ENCODE peak calls at places on chromosomes 13 and 19, in four cellular contexts. X is NCI-H345; U is aorta; W is stimulated activated CD8-positive, alpha-beta memory T cell treated with anti-CD3 and anti-CD28 coated beads, Interleukin-2, amount 100 ng/mL, for 1 hour. V is an unnamed sample.
A peak's percentile ranks its signal among the peaks of the same experiment; 100 is the strongest.

GRCh38 chr13:65497265-65497664 is 1732.9 kb downstream of the PCDH9 start:
- DNase-seq in X (no peak), U (no peak), W (no peak), V (peak; percentile 64)

GRCh38 chr13:52652170-52652979 is at the start of gene SUGT1:
- DNase-seq in X (peak; percentile 96), W (peak; percentile 92), U (peak; percentile 99), V (peak; percentile 95)

GRCh38 chr13:59793107-59793506 is 370.6 kb downstream of the DIAPH3 start:
- DNase-seq in X (no peak), U (no peak), W (no peak), V (no peak)

GRCh38 chr19:45539460-45539859 is 32.2 kb downstream of the VASP start:
- DNase-seq in U (no peak), X (no peak), W (no peak), V (no peak)

GRCh38 chr13:26062853-26063444 is 11.1 kb upstream of the SHISA2 start:
- DNase-seq in X (peak; percentile 46), U (no peak), W (no peak), V (peak; percentile 41)

GRCh38 chr19:10113592-10113963 is 2.1 kb downstream of the P2RY11 start:
- DNase-seq in U (peak; percentile 73), X (no peak), W (no peak), V (no peak)

GRCh38 chr19:39139305-39140194 is 14.0 kb downstream of the PAK4 start:
- DNase-seq in U (no peak), X (no peak), W (no peak), V (no peak)

GRCh38 chr13:112641456-112641855 is 48.4 kb upstream of the ATP11A start:
- DNase-seq in U (peak; percentile 37), W (no peak), X (no peak), V (no peak)

GRCh38 chr13:64910061-64910460 is 2320.1 kb downstream of the PCDH9 start:
- DNase-seq in X (no peak), U (no peak), W (no peak), V (no peak)

GRCh38 chr19:45935267-45935666 is 20.7 kb upstream of the NANOS2 start:
- DNase-seq in W (no peak), X (no peak), U (no peak), V (no peak)

GRCh38 chr13:52348081-52348480 is 57.9 kb downstream of the THSD1 start:
- DNase-seq in W (no peak), U (no peak), X (no peak), V (peak; percentile 97)

GRCh38 chr13:59459972-59460371 is 703.8 kb downstream of the DIAPH3 start:
- DNase-seq in W (no peak), X (no peak), U (no peak), V (peak; percentile 57)

GRCh38 chr19:38559428-38560401 is 58.0 kb downstream of the MAP4K1 start:
- DNase-seq in U (no peak), X (no peak), W (no peak), V (peak; percentile 22)

GRCh38 chr13:90321281-90321931 is 1026.1 kb upstream of the MIR17HG start:
- DNase-seq in X (no peak), W (no peak), U (no peak), V (no peak)

GRCh38 chr19:35768082-35768421 is 7.3 kb upstream of the ARHGAP33 start:
- DNase-seq in W (no peak), X (no peak), U (peak; percentile 64), V (no peak)

GRCh38 chr13:74675185-74675584 is 541.0 kb upstream of the KLF12 start:
- DNase-seq in X (no peak), U (no peak), W (no peak), V (peak; percentile 75)

GRCh38 chr13:23460309-23460708 is 26.8 kb upstream of the SACS start:
- DNase-seq in W (no peak), U (no peak), X (no peak), V (no peak)

GRCh38 chr13:72255908-72256307 is 388.9 kb upstream of the DACH1 start:
- DNase-seq in W (no peak), X (peak; percentile 39), U (no peak), V (peak; percentile 51)

GRCh38 chr19:35484637-35485036 is 5.6 kb downstream of the KRTDAP start:
- DNase-seq in U (peak; percentile 19), X (no peak), W (no peak), V (no peak)

GRCh38 chr13:103883152-103883551 is 816.9 kb upstream of the SLC10A2 start:
- DNase-seq in X (peak; percentile 79), U (peak; percentile 90), W (no peak), V (peak; percentile 92)

GRCh38 chr13:46663216-46663615 is 110.2 kb downstream of the LRCH1 start:
- DNase-seq in U (no peak), X (no peak), W (no peak), V (no peak)

GRCh38 chr13:33999830-34000605 is 182.1 kb downstream of the RFC3 start:
- DNase-seq in W (no peak), X (peak; percentile 8), U (no peak), V (peak; percentile 14)

GRCh38 chr19:5637971-5638370 is 15.1 kb downstream of the SAFB start:
- DNase-seq in W (no peak), X (no peak), U (no peak), V (no peak)

GRCh38 chr19:14450168-14450874 is 17.2 kb downstream of the PKN1 start:
- DNase-seq in U (peak; percentile 78), X (no peak), W (no peak), V (no peak)

GRCh38 chr13:50170447-50171037 is 155.3 kb downstream of the KCNRG start:
- DNase-seq in X (no peak), W (no peak), U (no peak), V (no peak)

GRCh38 chr19:18112989-18113478 is 15.5 kb downstream of the MAST3 start:
- DNase-seq in W (peak; percentile 64), X (peak; percentile 56), U (peak; percentile 95), V (peak; percentile 36)

GRCh38 chr19:50215820-50216219 is 12.4 kb downstream of the MYH14 start:
- DNase-seq in W (no peak), X (no peak), U (no peak), V (no peak)

GRCh38 chr19:39408392-39409206 is 2.0 kb downstream of the ZFP36 start:
- DNase-seq in X (peak; percentile 61), W (no peak), U (peak; percentile 89), V (no peak)

GRCh38 chr19:46225558-46226004 is 4.0 kb upstream of the IGFL1 start:
- DNase-seq in W (no peak), X (no peak), U (no peak), V (peak; percentile 10)

GRCh38 chr19:18605546-18606280 is 886 bp downstream of the CRLF1 start:
- DNase-seq in W (no peak), X (no peak), U (no peak), V (no peak)

GRCh38 chr13:44810067-44810840 is 179.0 kb downstream of the NUFIP1 start:
- DNase-seq in W (no peak), X (peak; percentile 69), U (no peak), V (peak; percentile 81)

GRCh38 chr13:99153219-99153618 is 47.4 kb upstream of the UBAC2 start:
- DNase-seq in W (no peak), X (no peak), U (no peak), V (peak; percentile 51)

GRCh38 chr13:21676611-21677021 is 5.7 kb downstream of the FGF9 start:
- DNase-seq in U (no peak), W (no peak), X (peak; percentile 35), V (no peak)

GRCh38 chr19:46791944-46792343 is 3.5 kb upstream of the SLC1A5 start:
- DNase-seq in X (no peak), U (no peak), W (no peak), V (no peak)

GRCh38 chr19:418761-419632 is 10.1 kb upstream of the C2CD4C start:
- DNase-seq in W (no peak), U (peak; percentile 69), X (no peak), V (no peak)

GRCh38 chr19:8340341-8341096 is 2.5 kb downstream of the KANK3 start:
- DNase-seq in X (no peak), U (no peak), W (no peak), V (no peak)

V was measured in astrocyte.